ENCODE peak calls at places on chromosomes 16 and 17, in six cellular contexts. Q is neural crest cell, W is RWPE1, B is left ventricle myocardium inferior, F is uterus, M is heart right ventricle. I is an unnamed sample.

GRCh38 chr17:75694536-75694935 is 26.7 kb upstream of the ITGB4 start:
- DNase-seq in Q (no peak), W (no peak), B (peak), F (no peak), M (no peak), I (no peak)

GRCh38 chr17:6079155-6079554 is 9.0 kb downstream of the WSCD1 start:
- DNase-seq in Q (no peak), W (no peak), B (no peak), F (no peak), M (no peak), I (no peak)

GRCh38 chr16:5557448-5557847 is 459.9 kb upstream of the EEF2KMT start:
- DNase-seq in Q (no peak), W (no peak), B (no peak), F (no peak), M (no peak), I (no peak)

GRCh38 chr17:17570207-17570797 is 21.2 kb downstream of the PEMT start:
- DNase-seq in Q (no peak), W (no peak), B (peak), F (no peak), M (peak), I (no peak)

GRCh38 chr16:88846088-88846487 is 10.7 kb downstream of the GALNS start:
- DNase-seq in Q (no peak), W (no peak), B (no peak), F (no peak), M (no peak), I (no peak)

GRCh38 chr17:64262422-64263260 is at the start of gene TEX2:
- DNase-seq in Q (peak), W (peak), B (peak), F (peak), M (peak), I (no peak)

GRCh38 chr16:61836804-61837398 is 199.3 kb downstream of the CDH8 start:
- DNase-seq in Q (no peak), W (no peak), B (no peak), F (no peak), M (no peak), I (no peak)

GRCh38 chr17:46020023-46020735 is 21.1 kb downstream of the STH start:
- DNase-seq in Q (no peak), W (no peak), B (no peak), F (no peak), M (no peak), I (no peak)

GRCh38 chr16:85395913-85396878 is 216.9 kb upstream of the GSE1 start:
- DNase-seq in Q (no peak), W (peak), B (peak), F (peak), M (peak), I (no peak)

GRCh38 chr17:82334622-82335394 is 1.2 kb upstream of the SECTM1 start:
- DNase-seq in Q (no peak), W (no peak), B (no peak), F (no peak), M (peak), I (no peak)

GRCh38 chr17:11264183-11264871 is 23.3 kb downstream of the SHISA6 start:
- DNase-seq in Q (no peak), W (no peak), B (no peak), F (no peak), M (no peak), I (no peak)

GRCh38 chr17:43736389-43736788 is 22.2 kb downstream of the SOST start:
- DNase-seq in Q (no peak), W (no peak), B (no peak), F (no peak), M (no peak), I (no peak)

GRCh38 chr16:4765511-4766474 is 1.2 kb downstream of the ZNF500 start:
- DNase-seq in Q (no peak), W (no peak), B (no peak), F (no peak), M (no peak), I (no peak)

GRCh38 chr17:49498037-49498615 is 3.0 kb downstream of the NGFR start:
- DNase-seq in Q (no peak), W (no peak), B (no peak), F (no peak), M (no peak), I (no peak)

GRCh38 chr17:17508641-17509591 is 12.7 kb upstream of the RASD1 start:
- DNase-seq in Q (no peak), W (no peak), B (peak), F (no peak), M (no peak), I (no peak)

GRCh38 chr16:50371936-50372595 is 3.3 kb upstream of the BRD7 start:
- DNase-seq in Q (peak), W (no peak), B (no peak), F (no peak), M (no peak), I (no peak)

GRCh38 chr17:27586203-27586701 is 44.7 kb upstream of the LGALS9 start:
- DNase-seq in Q (no peak), W (no peak), B (no peak), F (no peak), M (no peak), I (no peak)

GRCh38 chr17:43312011-43312410 is 78.2 kb upstream of the RNU2-1 start:
- DNase-seq in Q (no peak), W (no peak), B (no peak), F (no peak), M (no peak), I (peak)

GRCh38 chr17:71628306-71628705 is 492.5 kb upstream of the SOX9 start:
- DNase-seq in Q (no peak), W (no peak), B (no peak), F (no peak), M (no peak), I (no peak)

GRCh38 chr17:64155090-64155630 is 25.2 kb upstream of the ERN1 start:
- DNase-seq in Q (no peak), W (no peak), B (no peak), F (no peak), M (no peak), I (peak)

GRCh38 chr17:48626470-48627241 is 498 bp upstream of the HOXB9 start:
- DNase-seq in Q (no peak), W (no peak), B (no peak), F (no peak), M (no peak), I (no peak)

GRCh38 chr17:56203430-56203829 is 50.2 kb downstream of the ANKFN1 start:
- DNase-seq in Q (no peak), W (peak), B (no peak), F (no peak), M (no peak), I (no peak)

GRCh38 chr17:39663688-39664580 is 1.2 kb upstream of the TCAP start:
- DNase-seq in Q (no peak), W (no peak), B (peak), F (no peak), M (peak), I (no peak)

GRCh38 chr17:81582769-81583168 is 30.6 kb upstream of the FAAP100 start:
- DNase-seq in Q (no peak), W (no peak), B (no peak), F (no peak), M (no peak), I (no peak)

GRCh38 chr16:12257926-12258561 is 281.5 kb downstream of the SNX29 start:
- DNase-seq in Q (no peak), W (no peak), B (no peak), F (no peak), M (no peak), I (no peak)

GRCh38 chr17:36188891-36189306 is 7.7 kb downstream of the CCL3L1 start:
- DNase-seq in Q (no peak), W (no peak), B (no peak), F (no peak), M (no peak), I (peak)

GRCh38 chr17:33200587-33200986 is 92.5 kb downstream of the ASIC2 start:
- DNase-seq in Q (no peak), W (peak), B (no peak), F (no peak), M (no peak), I (no peak)

GRCh38 chr16:19700319-19700781 is 17.7 kb downstream of the KNOP1 start:
- DNase-seq in Q (no peak), W (peak), B (no peak), F (peak), M (no peak), I (no peak)

GRCh38 chr17:12990041-12990808 is 27.6 kb downstream of the ELAC2 start:
- DNase-seq in Q (no peak), W (no peak), B (peak), F (no peak), M (peak), I (no peak)

GRCh38 chr17:9432121-9432866 is 143.3 kb downstream of the STX8 start:
- DNase-seq in Q (no peak), W (no peak), B (no peak), F (no peak), M (no peak), I (no peak)

GRCh38 chr17:81018044-81018802 is 16.7 kb upstream of the BAIAP2 start:
- DNase-seq in Q (no peak), W (no peak), B (no peak), F (no peak), M (no peak), I (no peak)

GRCh38 chr17:59435238-59435637 is 103.8 kb downstream of the YPEL2 start:
- DNase-seq in Q (no peak), W (peak), B (no peak), F (no peak), M (no peak), I (no peak)

GRCh38 chr16:87389245-87389644 is 2.9 kb upstream of the MAP1LC3B start:
- DNase-seq in Q (no peak), W (no peak), B (no peak), F (no peak), M (no peak), I (no peak)

GRCh38 chr17:31581491-31581890 is 190.0 kb downstream of the RAB11FIP4 start:
- DNase-seq in Q (no peak), W (no peak), B (peak), F (no peak), M (peak), I (no peak)

GRCh38 chr16:47055136-47055885 is 81.8 kb upstream of the DNAJA2 start:
- DNase-seq in Q (no peak), W (no peak), B (no peak), F (no peak), M (no peak), I (no peak)

GRCh38 chr17:28272166-28272565 is 46.8 kb upstream of the TMEM97 start:
- DNase-seq in Q (no peak), W (no peak), B (no peak), F (no peak), M (no peak), I (no peak)

GRCh38 chr16:14240216-14240843 is 169.2 kb downstream of the MRTFB start:
- DNase-seq in Q (no peak), W (no peak), B (no peak), F (no peak), M (no peak), I (no peak)

GRCh38 chr17:41914358-41914766 is 4.4 kb downstream of the ACLY start:
- DNase-seq in Q (no peak), W (no peak), B (no peak), F (no peak), M (no peak), I (no peak)

GRCh38 chr16:70511833-70512232 is 11.5 kb downstream of the COG4 start:
- DNase-seq in Q (no peak), W (no peak), B (no peak), F (no peak), M (no peak), I (no peak)

DNA sequence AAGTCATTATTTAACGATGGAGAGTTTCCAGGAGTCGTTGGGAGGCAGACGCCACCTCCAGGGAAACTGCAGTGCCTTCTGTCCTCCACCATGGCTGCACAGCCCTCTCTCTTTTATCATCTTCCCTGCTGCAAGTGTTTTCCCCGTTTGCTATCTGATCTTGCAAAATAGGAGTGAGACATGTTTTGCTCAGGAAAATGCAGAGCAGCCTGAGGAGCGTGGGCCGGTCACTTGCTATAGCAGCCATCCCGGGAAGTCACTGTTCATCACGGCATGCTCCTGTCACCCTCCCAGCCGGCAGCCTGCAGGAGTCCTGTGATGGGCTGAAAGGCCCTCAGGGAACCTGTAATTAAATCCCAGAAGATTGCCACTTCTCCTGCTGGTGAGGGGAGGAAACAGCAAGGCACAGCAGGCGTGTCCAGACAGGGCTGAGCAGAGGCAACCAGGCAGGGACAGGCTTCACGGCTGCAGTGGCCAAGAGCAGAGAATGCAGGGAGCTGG is 143.1 kb downstream of the GSG1L start:
- DNase-seq in Q (peak), W (peak), B (no peak), F (no peak), M (no peak), I (no peak)
- TF ChIP-seq CTCF in Q (peak), W (peak), B (no peak), F (no peak), M (no peak), I (no peak)

GRCh38 chr17:7825206-7825980 is 8.6 kb upstream of the KDM6B start:
- DNase-seq in Q (no peak), W (no peak), B (no peak), F (no peak), M (no peak), I (no peak)
- TF ChIP-seq CTCF in Q (peak), W (no peak), B (peak), F (no peak), M (no peak), I (no peak)

GRCh38 chr16:65667013-65667578 is 545.2 kb upstream of the CDH11 start:
- DNase-seq in Q (no peak), W (peak), B (no peak), F (no peak), M (no peak), I (peak)
- TF ChIP-seq CTCF in Q (peak), W (no peak), B (no peak), F (no peak), M (no peak), I (peak)

GRCh38 chr17:57875109-57876022 is 25.5 kb upstream of the MRPS23 start:
- DNase-seq in Q (peak), W (peak), B (peak), F (peak), M (peak), I (peak)
- TF ChIP-seq CTCF in Q (peak), W (peak), B (peak), F (peak), M (peak), I (peak)

GRCh38 chr17:67273900-67274299 is 28.9 kb upstream of the HELZ start:
- DNase-seq in Q (no peak), W (no peak), B (no peak), F (no peak), M (no peak), I (no peak)

GRCh38 chr17:67278363-67278762 is 33.4 kb upstream of the HELZ start:
- DNase-seq in Q (no peak), W (no peak), B (no peak), F (no peak), M (no peak), I (no peak)

GRCh38 chr17:67279115-67279514 is 34.1 kb upstream of the HELZ start:
- DNase-seq in Q (no peak), W (no peak), B (no peak), F (no peak), M (no peak), I (no peak)

GRCh38 chr17:67274466-67274865 is 29.5 kb upstream of the HELZ start:
- DNase-seq in Q (no peak), W (no peak), B (no peak), F (no peak), M (no peak), I (no peak)

DNA sequence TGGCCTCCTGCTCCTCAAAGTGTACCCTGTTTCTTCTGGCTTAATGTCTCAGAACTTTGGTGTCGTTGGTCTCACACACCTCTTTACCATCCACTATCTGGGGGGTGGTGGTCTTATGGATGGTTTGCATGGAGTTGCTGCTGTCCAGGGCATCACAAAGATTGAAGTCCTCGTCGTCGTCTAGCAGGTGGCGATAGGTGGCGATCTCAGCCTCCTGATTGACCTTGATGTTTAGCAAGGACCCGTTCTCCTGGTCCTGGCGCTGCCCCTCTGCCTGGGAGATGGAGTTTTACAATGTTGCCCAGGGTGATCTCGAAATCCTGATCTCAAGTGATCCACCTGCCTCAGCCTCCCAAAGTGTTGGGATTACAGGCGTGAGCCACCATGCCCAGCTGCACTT is 31.1 kb upstream of the HELZ start:
- DNase-seq in Q (no peak), W (no peak), B (no peak), F (no peak), M (no peak), I (no peak)
- TF ChIP-seq CTCF in Q (no peak), W (no peak), B (no peak), F (no peak), M (no peak), I (no peak)

GRCh38 chr17:50507871-50508572 is at the start of gene MYCBPAP:
- DNase-seq in Q (peak), W (no peak), B (peak), F (peak), M (peak), I (peak)
- TF ChIP-seq CTCF in Q (no peak), W (no peak), B (peak), F (peak), M (no peak), I (peak)

GRCh38 chr17:8430966-8431365 is 4.7 kb upstream of the NDEL1 start:
- DNase-seq in Q (no peak), W (peak), B (peak), F (peak), M (peak), I (no peak)

GRCh38 chr17:8421571-8421970 is 14.1 kb upstream of the NDEL1 start:
- DNase-seq in Q (no peak), W (no peak), B (no peak), F (no peak), M (no peak), I (no peak)

GRCh38 chr17:8426094-8426720 is 9.5 kb upstream of the NDEL1 start:
- DNase-seq in Q (no peak), W (no peak), B (no peak), F (no peak), M (no peak), I (no peak)

DNA sequence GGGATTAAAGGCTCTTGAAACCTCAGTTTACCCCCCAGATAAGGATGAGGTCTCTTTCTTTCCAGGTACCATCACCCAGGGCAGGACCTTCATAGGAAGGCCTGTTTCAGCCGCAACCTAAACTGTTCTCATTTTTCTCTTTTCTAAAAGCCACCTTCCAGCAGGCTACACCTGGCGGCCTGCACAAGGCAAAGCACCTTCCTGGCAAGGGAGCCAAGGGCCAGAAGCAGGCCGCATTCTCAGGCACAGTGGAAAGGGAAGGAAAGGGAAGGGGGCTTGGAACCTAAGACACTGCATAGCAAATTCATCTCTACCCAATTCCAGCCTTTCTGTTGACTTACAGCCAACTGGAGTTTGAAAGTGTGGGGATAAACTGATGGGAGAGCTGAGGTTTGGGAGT is 8.9 kb upstream of the NDEL1 start:
- DNase-seq in Q (no peak), W (no peak), B (no peak), F (no peak), M (no peak), I (no peak)
- TF ChIP-seq CTCF in Q (no peak), W (no peak), B (no peak), F (no peak), M (no peak), I (no peak)

GRCh38 chr17:67679225-67679624 is 38.5 kb upstream of the NOL11 start:
- DNase-seq in Q (no peak), W (no peak), B (no peak), F (no peak), M (no peak), I (no peak)
- TF ChIP-seq CTCF in Q (no peak), W (no peak), B (no peak), F (no peak), M (no peak), I (no peak)

DNA sequence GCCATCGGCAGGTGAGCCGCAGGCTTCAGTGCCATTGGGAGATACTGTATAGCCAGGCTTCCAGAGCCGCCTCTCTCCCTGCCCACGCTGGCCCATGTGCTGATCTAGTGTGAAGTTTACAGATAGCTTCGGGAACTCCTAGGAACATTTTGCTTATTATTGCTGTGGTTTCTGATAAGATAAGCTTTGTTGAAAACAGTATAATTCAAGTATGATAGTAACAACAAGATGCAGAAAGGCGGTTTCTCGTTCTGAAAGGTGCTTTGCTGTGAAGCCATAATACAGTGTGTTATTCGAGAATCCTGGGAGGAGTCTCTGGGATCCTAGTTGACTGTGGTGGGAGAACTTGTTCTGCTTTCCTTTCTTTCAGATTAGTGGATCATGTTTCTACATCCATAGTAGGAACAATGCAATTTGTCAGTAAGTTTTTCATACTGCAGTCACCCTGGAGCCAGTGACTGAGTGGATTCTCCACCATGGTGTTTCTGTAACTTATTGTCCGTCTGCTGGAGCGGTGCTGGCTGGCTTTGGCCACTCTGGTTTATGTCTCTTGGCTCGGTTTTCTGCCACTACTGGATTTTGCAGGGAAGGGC is 31.5 kb downstream of the RAB11FIP3 start:
- DNase-seq in Q (no peak), W (no peak), B (no peak), F (peak), M (no peak), I (no peak)
- TF ChIP-seq CTCF in Q (no peak), W (no peak), B (no peak), F (no peak), M (no peak), I (no peak)

GRCh38 chr17:79301469-79301868 is 226.8 kb downstream of the ENGASE start:
- DNase-seq in Q (no peak), W (no peak), B (no peak), F (no peak), M (no peak), I (no peak)
- TF ChIP-seq CTCF in Q (no peak), W (no peak), B (no peak), F (no peak), M (no peak), I (no peak)

I was measured in osteocyte.